ENCODE peak calls at places on chromosome 20, in ten cellular contexts. One of them, this sample, is unnamed.

GRCh38 chr20:48444249-48444648 is 383.6 kb downstream of the PREX1 start:
- DNase-seq in psoas muscle: no peak
- DNase-seq in H1: no peak
- DNase-seq in left ventricle myocardium inferior: no peak
- DNase-seq in AG10803: no peak
- DNase-seq in skeletal muscle cell: no peak
- DNase-seq in fibroblast of lung: no peak
- DNase-seq in right cardiac atrium: no peak
- DNase-seq in H7: no peak
- DNase-seq in SJSA1: no peak
- DNase-seq in this sample: no peak

GRCh38 chr20:34824026-34824860 is 1.2 kb downstream of the NCOA6 start:
- DNase-seq in skeletal muscle cell: peak; percentile 4
- DNase-seq in fibroblast of lung: peak; percentile 45
- DNase-seq in H7: peak; percentile 82
- DNase-seq in H1: peak; percentile 59
- DNase-seq in psoas muscle: peak; percentile 63
- DNase-seq in AG10803: peak; percentile 46
- DNase-seq in SJSA1: peak; percentile 52
- DNase-seq in left ventricle myocardium inferior: peak; percentile 44
- DNase-seq in right cardiac atrium: peak; percentile 40
- DNase-seq in this sample: no peak

GRCh38 chr20:34948030-34948429 is 7.6 kb downstream of the GSS start:
- DNase-seq in H1: no peak
- DNase-seq in AG10803: peak; percentile 87
- DNase-seq in skeletal muscle cell: peak; percentile 45
- DNase-seq in SJSA1: no peak
- DNase-seq in left ventricle myocardium inferior: no peak
- DNase-seq in psoas muscle: no peak
- DNase-seq in right cardiac atrium: no peak
- DNase-seq in fibroblast of lung: peak; percentile 80
- DNase-seq in H7: no peak
- DNase-seq in this sample: peak; percentile 62

GRCh38 chr20:2814076-2814475 is 711 bp upstream of the C20orf141 start:
- DNase-seq in left ventricle myocardium inferior: no peak
- DNase-seq in H7: peak; percentile 7
- DNase-seq in H1: no peak
- DNase-seq in skeletal muscle cell: no peak
- DNase-seq in AG10803: no peak
- DNase-seq in right cardiac atrium: no peak
- DNase-seq in SJSA1: peak; percentile 25
- DNase-seq in psoas muscle: no peak
- DNase-seq in fibroblast of lung: no peak
- DNase-seq in this sample: no peak

GRCh38 chr20:63580796-63581461 is 6.9 kb upstream of the HELZ2 start:
- DNase-seq in H7: peak; percentile 85
- DNase-seq in left ventricle myocardium inferior: no peak
- DNase-seq in right cardiac atrium: no peak
- DNase-seq in AG10803: peak; percentile 24
- DNase-seq in skeletal muscle cell: no peak
- DNase-seq in H1: no peak
- DNase-seq in psoas muscle: no peak
- DNase-seq in SJSA1: no peak
- DNase-seq in fibroblast of lung: peak; percentile 41
- DNase-seq in this sample: peak; percentile 13

GRCh38 chr20:63850689-63851547 is 10.4 kb upstream of the ABHD16B start:
- DNase-seq in SJSA1: no peak
- DNase-seq in psoas muscle: no peak
- DNase-seq in right cardiac atrium: peak; percentile 10
- DNase-seq in left ventricle myocardium inferior: no peak
- DNase-seq in fibroblast of lung: no peak
- DNase-seq in H1: no peak
- DNase-seq in skeletal muscle cell: no peak
- DNase-seq in AG10803: no peak
- DNase-seq in H7: no peak
- DNase-seq in this sample: no peak

GRCh38 chr20:3218307-3218988 is 9.2 kb downstream of the ITPA start:
- DNase-seq in H7: peak; percentile 99
- DNase-seq in skeletal muscle cell: no peak
- DNase-seq in left ventricle myocardium inferior: peak; percentile 61
- DNase-seq in psoas muscle: peak; percentile 80
- DNase-seq in H1: peak; percentile 98
- DNase-seq in SJSA1: peak; percentile 59
- DNase-seq in AG10803: peak; percentile 24
- DNase-seq in fibroblast of lung: no peak
- DNase-seq in right cardiac atrium: peak; percentile 65
- DNase-seq in this sample: no peak

GRCh38 chr20:40673442-40673841 is 15.6 kb downstream of the MAFB start:
- DNase-seq in left ventricle myocardium inferior: no peak
- DNase-seq in fibroblast of lung: no peak
- DNase-seq in skeletal muscle cell: no peak
- DNase-seq in right cardiac atrium: no peak
- DNase-seq in SJSA1: no peak
- DNase-seq in psoas muscle: no peak
- DNase-seq in AG10803: no peak
- DNase-seq in H1: no peak
- DNase-seq in H7: no peak
- DNase-seq in this sample: no peak

GRCh38 chr20:905396-905961 is 10.7 kb downstream of the ANGPT4 start:
- DNase-seq in right cardiac atrium: no peak
- DNase-seq in H7: no peak
- DNase-seq in fibroblast of lung: no peak
- DNase-seq in AG10803: no peak
- DNase-seq in H1: no peak
- DNase-seq in SJSA1: no peak
- DNase-seq in skeletal muscle cell: no peak
- DNase-seq in left ventricle myocardium inferior: no peak
- DNase-seq in psoas muscle: no peak
- DNase-seq in this sample: no peak

GRCh38 chr20:17958326-17959256 is 10.0 kb downstream of the SNX5 start:
- DNase-seq in right cardiac atrium: no peak
- DNase-seq in skeletal muscle cell: no peak
- DNase-seq in left ventricle myocardium inferior: no peak
- DNase-seq in H1: no peak
- DNase-seq in SJSA1: no peak
- DNase-seq in H7: no peak
- DNase-seq in fibroblast of lung: peak; percentile 55
- DNase-seq in psoas muscle: no peak
- DNase-seq in AG10803: peak; percentile 27
- DNase-seq in this sample: no peak

GRCh38 chr20:53594068-53595017 is 704 bp upstream of the ZNF217 start:
- DNase-seq in H1: peak; percentile 99
- DNase-seq in left ventricle myocardium inferior: peak; percentile 98
- DNase-seq in fibroblast of lung: peak; percentile 88
- DNase-seq in SJSA1: peak; percentile 96
- DNase-seq in AG10803: peak; percentile 91
- DNase-seq in right cardiac atrium: peak; percentile 97
- DNase-seq in H7: peak; percentile 95
- DNase-seq in psoas muscle: peak; percentile 98
- DNase-seq in skeletal muscle cell: peak; percentile 75
- DNase-seq in this sample: peak; percentile 59

GRCh38 chr20:42020316-42020715 is 402.1 kb upstream of the CHD6 start:
- DNase-seq in SJSA1: no peak
- DNase-seq in right cardiac atrium: no peak
- DNase-seq in AG10803: no peak
- DNase-seq in H7: no peak
- DNase-seq in left ventricle myocardium inferior: no peak
- DNase-seq in psoas muscle: no peak
- DNase-seq in skeletal muscle cell: no peak
- DNase-seq in H1: no peak
- DNase-seq in fibroblast of lung: no peak
- DNase-seq in this sample: no peak

GRCh38 chr20:21106171-21106694 is at the start of gene LINC00237:
- DNase-seq in right cardiac atrium: no peak
- DNase-seq in AG10803: no peak
- DNase-seq in SJSA1: no peak
- DNase-seq in fibroblast of lung: no peak
- DNase-seq in H1: no peak
- DNase-seq in psoas muscle: no peak
- DNase-seq in left ventricle myocardium inferior: no peak
- DNase-seq in H7: peak; percentile 66
- DNase-seq in skeletal muscle cell: no peak
- DNase-seq in this sample: no peak

GRCh38 chr20:56829788-56830385 is 200.8 kb downstream of the TFAP2C start:
- DNase-seq in skeletal muscle cell: no peak
- DNase-seq in left ventricle myocardium inferior: no peak
- DNase-seq in H7: peak; percentile 73
- DNase-seq in psoas muscle: no peak
- DNase-seq in fibroblast of lung: no peak
- DNase-seq in AG10803: no peak
- DNase-seq in SJSA1: no peak
- DNase-seq in right cardiac atrium: no peak
- DNase-seq in H1: no peak
- DNase-seq in this sample: no peak

GRCh38 chr20:64107736-64108457 is 532 bp upstream of the NPBWR2 start:
- DNase-seq in H1: peak; percentile 40
- DNase-seq in psoas muscle: peak; percentile 34
- DNase-seq in AG10803: no peak
- DNase-seq in SJSA1: peak; percentile 38
- DNase-seq in fibroblast of lung: no peak
- DNase-seq in left ventricle myocardium inferior: peak; percentile 5
- DNase-seq in H7: no peak
- DNase-seq in right cardiac atrium: peak; percentile 9
- DNase-seq in skeletal muscle cell: no peak
- DNase-seq in this sample: no peak

GRCh38 chr20:32672315-32672981 is 1.3 kb downstream of the C20orf203 start:
- DNase-seq in psoas muscle: no peak
- DNase-seq in H7: peak; percentile 61
- DNase-seq in left ventricle myocardium inferior: no peak
- DNase-seq in H1: no peak
- DNase-seq in right cardiac atrium: no peak
- DNase-seq in AG10803: no peak
- DNase-seq in fibroblast of lung: no peak
- DNase-seq in SJSA1: no peak
- DNase-seq in skeletal muscle cell: no peak
- DNase-seq in this sample: no peak

DNA sequence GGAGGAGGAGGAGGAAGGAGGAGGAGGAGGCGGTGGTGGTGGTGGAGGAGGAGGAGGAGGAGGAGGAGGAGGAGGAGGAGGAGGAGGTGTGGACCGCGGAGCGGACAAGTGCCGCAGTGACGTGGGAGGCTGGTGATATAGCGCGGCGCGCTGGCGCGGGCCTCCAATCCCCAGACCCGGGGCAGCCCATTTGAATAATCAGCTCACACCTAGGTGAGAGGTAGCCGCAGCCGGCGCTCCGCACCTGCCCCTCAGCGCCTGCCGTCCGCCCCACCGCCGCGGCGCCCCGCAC is 204 bp upstream of the FOXA2 start:
- DNase-seq in fibroblast of lung: no peak
- DNase-seq in AG10803: no peak
- DNase-seq in skeletal muscle cell: no peak
- DNase-seq in H7: peak; percentile 91
- DNase-seq in psoas muscle: no peak
- DNase-seq in H1: peak; percentile 79
- DNase-seq in SJSA1: no peak
- DNase-seq in right cardiac atrium: no peak
- DNase-seq in left ventricle myocardium inferior: no peak
- DNase-seq in this sample: no peak
- H3K4me3 ChIP-seq in fibroblast of lung: no peak overlapping the region
- H3K4me3 ChIP-seq in AG10803: no peak overlapping the region
- H3K4me3 ChIP-seq in skeletal muscle cell: no peak overlapping the region
- H3K4me3 ChIP-seq in H7: peak overlapping the region; percentile 37
- H3K4me3 ChIP-seq in psoas muscle: no peak overlapping the region
- H3K4me3 ChIP-seq in H1: peak overlapping the region; percentile 52
- H3K4me3 ChIP-seq in SJSA1: peak overlapping the region; percentile 72
- H3K4me3 ChIP-seq in right cardiac atrium: no peak overlapping the region
- H3K4me3 ChIP-seq in left ventricle myocardium inferior: peak overlapping the region; percentile 41
- H3K4me3 ChIP-seq in this sample: no peak overlapping the region

DNA sequence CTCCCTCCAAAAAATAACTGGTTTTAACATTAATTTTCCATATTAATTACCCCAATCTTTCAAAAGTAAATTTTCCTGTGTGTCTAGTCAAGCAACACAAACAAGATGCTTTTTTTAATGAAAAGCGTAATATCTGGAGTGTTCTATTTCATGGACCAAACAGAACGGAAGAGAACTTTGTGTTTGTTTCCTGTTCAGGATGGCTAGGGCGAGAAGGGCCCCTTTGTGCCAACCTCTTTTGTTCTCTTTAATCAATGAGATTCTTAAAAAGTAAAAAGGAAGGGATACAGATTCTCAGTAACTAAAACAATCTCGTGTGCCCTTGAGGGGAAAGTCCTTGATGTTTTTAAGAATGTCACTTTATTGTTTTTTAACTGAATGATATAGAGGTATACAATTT is 55.7 kb downstream of the GNAS start:
- DNase-seq in fibroblast of lung: no peak
- DNase-seq in AG10803: no peak
- DNase-seq in H1: no peak
- DNase-seq in right cardiac atrium: no peak
- DNase-seq in psoas muscle: no peak
- DNase-seq in H7: no peak
- DNase-seq in left ventricle myocardium inferior: no peak
- DNase-seq in skeletal muscle cell: no peak
- DNase-seq in SJSA1: no peak
- DNase-seq in this sample: no peak
- H3K4me3 ChIP-seq in fibroblast of lung: peak overlapping the region; percentile 11
- H3K4me3 ChIP-seq in AG10803: no peak overlapping the region
- H3K4me3 ChIP-seq in H1: no peak overlapping the region
- H3K4me3 ChIP-seq in right cardiac atrium: peak overlapping the region; percentile 32
- H3K4me3 ChIP-seq in psoas muscle: peak overlapping the region; percentile 50
- H3K4me3 ChIP-seq in H7: no peak overlapping the region
- H3K4me3 ChIP-seq in left ventricle myocardium inferior: peak overlapping the region; percentile 53
- H3K4me3 ChIP-seq in skeletal muscle cell: no peak overlapping the region
- H3K4me3 ChIP-seq in SJSA1: no peak overlapping the region
- H3K4me3 ChIP-seq in this sample: no peak overlapping the region

DNA sequence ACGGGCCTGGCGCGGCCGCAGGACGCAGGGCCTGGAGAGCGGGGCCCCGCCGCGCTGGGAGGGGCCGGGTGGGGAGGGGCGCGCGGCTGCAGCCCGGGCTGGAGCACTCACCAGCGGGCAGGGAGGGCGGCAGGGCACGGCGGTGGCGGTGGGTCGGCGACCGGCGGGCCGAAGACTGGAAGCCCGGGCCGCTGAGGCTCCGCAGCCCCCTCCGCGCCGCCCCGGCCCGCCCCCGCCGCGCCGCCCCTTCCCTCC is at the start of gene GATA5:
- DNase-seq in H7: peak; percentile 91
- DNase-seq in right cardiac atrium: no peak
- DNase-seq in left ventricle myocardium inferior: no peak
- DNase-seq in SJSA1: no peak
- DNase-seq in AG10803: no peak
- DNase-seq in skeletal muscle cell: no peak
- DNase-seq in fibroblast of lung: no peak
- DNase-seq in psoas muscle: no peak
- DNase-seq in H1: peak; percentile 64
- DNase-seq in this sample: no peak
- H3K4me3 ChIP-seq in H7: peak within 1 kb of the TSS; percentile 46
- H3K4me3 ChIP-seq in right cardiac atrium: peak within 1 kb of the TSS; percentile 41
- H3K4me3 ChIP-seq in left ventricle myocardium inferior: peak within 1 kb of the TSS; percentile 63
- H3K4me3 ChIP-seq in SJSA1: no peak within 1 kb of the TSS
- H3K4me3 ChIP-seq in AG10803: no peak within 1 kb of the TSS
- H3K4me3 ChIP-seq in skeletal muscle cell: no peak within 1 kb of the TSS
- H3K4me3 ChIP-seq in fibroblast of lung: no peak within 1 kb of the TSS
- H3K4me3 ChIP-seq in psoas muscle: peak within 1 kb of the TSS; percentile 51
- H3K4me3 ChIP-seq in H1: peak within 1 kb of the TSS; percentile 63
- H3K4me3 ChIP-seq in this sample: no peak within 1 kb of the TSS

DNA sequence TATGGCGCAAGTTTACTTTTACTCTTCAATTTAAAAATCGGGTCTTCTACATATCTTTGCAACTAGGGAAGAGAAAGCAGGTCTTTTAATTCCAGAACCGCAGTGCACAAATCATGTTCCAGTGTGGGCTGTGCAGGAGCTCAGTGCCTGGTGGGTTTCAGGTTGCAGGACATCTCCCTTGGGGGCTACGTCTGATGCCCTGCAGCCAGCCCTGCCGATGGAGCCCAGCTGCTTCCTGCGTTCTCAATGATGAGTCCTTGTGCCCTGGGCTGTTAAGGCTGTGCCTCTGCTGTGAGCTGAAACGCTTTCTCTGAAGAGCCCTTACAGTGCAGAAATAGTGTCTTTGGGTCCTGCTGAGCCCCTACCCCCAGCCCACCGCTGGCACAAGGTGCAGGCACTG is 192.9 kb downstream of the SYNDIG1 start:
- DNase-seq in psoas muscle: no peak
- DNase-seq in H1: no peak
- DNase-seq in skeletal muscle cell: no peak
- DNase-seq in AG10803: no peak
- DNase-seq in right cardiac atrium: no peak
- DNase-seq in left ventricle myocardium inferior: no peak
- DNase-seq in H7: no peak
- DNase-seq in SJSA1: no peak
- DNase-seq in fibroblast of lung: no peak
- DNase-seq in this sample: no peak
- H3K4me3 ChIP-seq in psoas muscle: no peak overlapping the region
- H3K4me3 ChIP-seq in H1: no peak overlapping the region
- H3K4me3 ChIP-seq in skeletal muscle cell: no peak overlapping the region
- H3K4me3 ChIP-seq in AG10803: no peak overlapping the region
- H3K4me3 ChIP-seq in right cardiac atrium: no peak overlapping the region
- H3K4me3 ChIP-seq in left ventricle myocardium inferior: no peak overlapping the region
- H3K4me3 ChIP-seq in H7: no peak overlapping the region
- H3K4me3 ChIP-seq in SJSA1: no peak overlapping the region
- H3K4me3 ChIP-seq in fibroblast of lung: no peak overlapping the region
- H3K4me3 ChIP-seq in this sample: no peak overlapping the region

This sample was measured in AG09309.